ENCODE peak calls at places on chromosomes 4 and X, in five cellular contexts. F is NAMALWA, Z is EH, K is DMS53, R is suprapubic skin. I is an unnamed sample.

GRCh38 chrX:108268434-108269080 is 169.7 kb downstream of the COL4A6 start:
- DNase-seq in K (peak; percentile 71), F (no peak), Z (peak; percentile 1), R (no peak), I (no peak)

GRCh38 chr4:26510334-26510705 is 20.0 kb upstream of the CCKAR start:
- DNase-seq in R (no peak), K (no peak), Z (peak; percentile 24), F (no peak), I (no peak)

GRCh38 chr4:159046683-159047082 is 56.2 kb upstream of the RAPGEF2 start:
- DNase-seq in K (no peak), F (no peak), R (no peak), Z (no peak), I (no peak)

GRCh38 chr4:166197166-166197565 is 324.1 kb downstream of the TLL1 start:
- DNase-seq in K (no peak), R (no peak), F (no peak), Z (no peak), I (no peak)

GRCh38 chrX:56557376-56557929 is 6.0 kb upstream of the UBQLN2 start:
- DNase-seq in K (no peak), R (no peak), Z (no peak), F (no peak), I (no peak)

GRCh38 chr4:4492161-4492847 is 49.5 kb downstream of the STX18 start:
- DNase-seq in R (no peak), Z (peak; percentile 87), F (peak; percentile 38), K (no peak), I (no peak)

GRCh38 chr4:110682311-110682710 is 59.4 kb upstream of the PITX2 start:
- DNase-seq in K (no peak), F (no peak), Z (no peak), R (no peak), I (no peak)

GRCh38 chrX:153772608-153773217 is 8.1 kb upstream of the SRPK3 start:
- DNase-seq in F (no peak), Z (no peak), K (no peak), R (no peak), I (no peak)

GRCh38 chr4:137952116-137952515 is 290.0 kb downstream of the SLC7A11 start:
- DNase-seq in Z (peak; percentile 24), R (no peak), K (no peak), F (no peak), I (no peak)

GRCh38 chr4:55318135-55318534 is 27.9 kb upstream of the SRD5A3 start:
- DNase-seq in R (no peak), K (no peak), Z (no peak), F (no peak), I (no peak)

GRCh38 chrX:70171636-70172035 is 5.6 kb upstream of the DGAT2L6 start:
- DNase-seq in R (no peak), F (no peak), K (no peak), Z (no peak), I (no peak)

GRCh38 chr4:174340714-174341113 is 57.0 kb downstream of the CEP44 start:
- DNase-seq in F (no peak), Z (peak; percentile 57), R (no peak), K (no peak), I (no peak)

GRCh38 chrX:110795645-110796510 is at the start of gene CHRDL1:
- DNase-seq in R (peak; percentile 70), F (no peak), K (peak; percentile 83), Z (no peak), I (peak; percentile 45)

GRCh38 chr4:65508169-65508568 is 162.1 kb downstream of the EPHA5 start:
- DNase-seq in R (no peak), Z (peak; percentile 83), K (no peak), F (no peak), I (no peak)

GRCh38 chrX:115650916-115651315 is 89.9 kb downstream of the PLS3 start:
- DNase-seq in K (peak; percentile 75), R (no peak), Z (peak; percentile 54), F (peak; percentile 59), I (no peak)

GRCh38 chrX:144219035-144219434 is 335.2 kb downstream of the UBE2NL start:
- DNase-seq in F (no peak), Z (no peak), K (peak; percentile 72), R (no peak), I (no peak)

GRCh38 chr4:184310171-184310567 is 92.5 kb upstream of the ENPP6 start:
- DNase-seq in R (no peak), K (peak; percentile 90), F (peak; percentile 42), Z (peak; percentile 27), I (peak; percentile 83)

GRCh38 chr4:135917016-135917415 is 1615.3 kb downstream of the PCDH18 start:
- DNase-seq in Z (no peak), K (no peak), F (no peak), R (no peak), I (no peak)

GRCh38 chrX:115602729-115603389 is 41.9 kb downstream of the PLS3 start:
- DNase-seq in R (no peak), F (no peak), K (peak; percentile 16), Z (peak; percentile 64), I (no peak)

GRCh38 chr4:144507309-144508101 is 138.5 kb upstream of the HHIP start:
- DNase-seq in R (no peak), F (no peak), K (peak; percentile 9), Z (no peak), I (no peak)

GRCh38 chr4:2818351-2818939 is 25.2 kb upstream of the ADD1 start:
- DNase-seq in F (no peak), Z (peak; percentile 21), K (peak; percentile 67), R (no peak), I (no peak)

GRCh38 chr4:47289805-47290204 is 173.7 kb downstream of the COMMD8 start:
- DNase-seq in R (no peak), Z (no peak), K (no peak), F (no peak), I (no peak)

GRCh38 chr4:8324640-8325239 is 55.2 kb downstream of the HTRA3 start:
- DNase-seq in K (no peak), Z (peak; percentile 34), R (no peak), F (no peak), I (no peak)

GRCh38 chr4:79439489-79439888 is 31.5 kb upstream of the GK2 start:
- DNase-seq in F (no peak), Z (no peak), K (no peak), R (no peak), I (no peak)

GRCh38 chr4:83082777-83083176 is 31.8 kb downstream of the PLAC8 start:
- DNase-seq in R (no peak), F (no peak), Z (peak; percentile 72), K (no peak), I (no peak)

GRCh38 chr4:138097912-138098600 is 144.1 kb downstream of the SLC7A11 start:
- DNase-seq in K (peak; percentile 74), R (no peak), F (peak; percentile 10), Z (no peak), I (no peak)

GRCh38 chr4:151144329-151145072 is 45.1 kb downstream of the RPS3A start:
- DNase-seq in K (no peak), Z (no peak), F (no peak), R (no peak), I (no peak)

GRCh38 chr4:102959503-102959902 is 60.0 kb downstream of the SLC9B1 start:
- DNase-seq in F (no peak), Z (no peak), R (no peak), K (no peak), I (no peak)

GRCh38 chrX:1582686-1583437 is 8.5 kb upstream of the AKAP17A start:
- DNase-seq in R (no peak), Z (peak; percentile 59), F (no peak), K (peak; percentile 86), I (no peak)

GRCh38 chr4:26120098-26120795 is 200.6 kb upstream of the RBPJ start:
- DNase-seq in K (peak; percentile 28), F (no peak), R (no peak), Z (no peak), I (no peak)

GRCh38 chr4:148273501-148273986 is 168.7 kb downstream of the NR3C2 start:
- DNase-seq in F (no peak), K (no peak), R (no peak), Z (no peak), I (no peak)

GRCh38 chrX:152861116-152861515 is 30.3 kb downstream of the NSDHL start:
- DNase-seq in F (peak; percentile 10), Z (peak; percentile 3), R (no peak), K (peak; percentile 55), I (no peak)

GRCh38 chr4:27368781-27369180 is 508.1 kb downstream of the STIM2 start:
- DNase-seq in F (no peak), R (no peak), K (no peak), Z (no peak), I (no peak)

GRCh38 chrX:111445485-111445884 is 33.5 kb upstream of the DCX start:
- DNase-seq in K (peak; percentile 78), Z (peak; percentile 22), R (no peak), F (peak; percentile 55), I (no peak)

GRCh38 chr4:7431696-7432530 is 2.8 kb downstream of the PSAPL1 start:
- DNase-seq in K (no peak), R (no peak), F (no peak), Z (no peak), I (peak; percentile 40)

GRCh38 chrX:12240491-12240890 is 102.2 kb downstream of the FRMPD4 start:
- DNase-seq in Z (no peak), R (no peak), K (no peak), F (no peak), I (no peak)

GRCh38 chr4:112848931-112849330 is 200.5 kb upstream of the ANK2 start:
- DNase-seq in F (no peak), R (no peak), K (peak; percentile 4), Z (no peak), I (no peak)

GRCh38 chr4:177214935-177215334 is 94.7 kb upstream of the NEIL3 start:
- DNase-seq in Z (peak; percentile 45), F (no peak), R (no peak), K (no peak), I (no peak)

GRCh38 chrX:103536071-103536470 is 16.8 kb upstream of the RAB40A start:
- DNase-seq in F (no peak), Z (peak; percentile 87), K (no peak), R (no peak), I (no peak)